ENCODE peak calls at places on chromosomes 4 and X, in four cellular contexts. One of them, this sample, is unnamed.
A peak's percentile ranks its signal among the peaks of the same experiment; 100 is the strongest.

GRCh38 chr4:68367835-68368234 is 17.9 kb upstream of the YTHDC1 start:
- DNase-seq in A673: no peak
- DNase-seq in Right ventricle myocardium superior: no peak
- DNase-seq in Karpas-422: no peak
- DNase-seq in this sample: peak; percentile 26

GRCh38 chr4:10416441-10416840 is 40.8 kb downstream of the ZNF518B start:
- DNase-seq in Karpas-422: no peak
- DNase-seq in Right ventricle myocardium superior: no peak
- DNase-seq in A673: no peak
- DNase-seq in this sample: no peak

GRCh38 chr4:99379571-99379970 is 27.0 kb upstream of the ADH1C start:
- DNase-seq in Karpas-422: no peak
- DNase-seq in A673: peak; percentile 1
- DNase-seq in Right ventricle myocardium superior: no peak
- DNase-seq in this sample: no peak

GRCh38 chr4:23945521-23946017 is 55.7 kb upstream of the PPARGC1A start:
- DNase-seq in A673: no peak
- DNase-seq in Karpas-422: no peak
- DNase-seq in Right ventricle myocardium superior: peak; percentile 43
- DNase-seq in this sample: no peak

GRCh38 chr4:102168580-102168979 is 176.7 kb downstream of the SLC39A8 start:
- DNase-seq in A673: no peak
- DNase-seq in Right ventricle myocardium superior: no peak
- DNase-seq in Karpas-422: no peak
- DNase-seq in this sample: peak; percentile 90

GRCh38 chr4:76210502-76210901 is 3.1 kb downstream of the SCARB2 start:
- DNase-seq in Karpas-422: no peak
- DNase-seq in A673: peak; percentile 4
- DNase-seq in Right ventricle myocardium superior: no peak
- DNase-seq in this sample: no peak

GRCh38 chrX:45524805-45525204 is 324.1 kb upstream of the DIPK2B start:
- DNase-seq in Right ventricle myocardium superior: no peak
- DNase-seq in A673: no peak
- DNase-seq in Karpas-422: no peak
- DNase-seq in this sample: peak; percentile 17

GRCh38 chr4:159451006-159451405 is 348.1 kb downstream of the RAPGEF2 start:
- DNase-seq in Karpas-422: no peak
- DNase-seq in A673: no peak
- DNase-seq in Right ventricle myocardium superior: no peak
- DNase-seq in this sample: no peak

GRCh38 chrX:154748712-154749339 is 2.1 kb downstream of the GAB3 start:
- DNase-seq in Karpas-422: peak; percentile 90
- DNase-seq in Right ventricle myocardium superior: no peak
- DNase-seq in A673: peak; percentile 77
- DNase-seq in this sample: peak; percentile 70

GRCh38 chr4:168882650-168883233 is 127.3 kb downstream of the CBR4 start:
- DNase-seq in A673: no peak
- DNase-seq in Karpas-422: no peak
- DNase-seq in Right ventricle myocardium superior: no peak
- DNase-seq in this sample: no peak

GRCh38 chrX:19863237-19864223 is 23.9 kb downstream of the SH3KBP1 start:
- DNase-seq in Karpas-422: peak; percentile 89
- DNase-seq in Right ventricle myocardium superior: no peak
- DNase-seq in A673: no peak
- DNase-seq in this sample: no peak

GRCh38 chrX:37075892-37076595 is 67.9 kb downstream of the FAM47C start:
- DNase-seq in Right ventricle myocardium superior: no peak
- DNase-seq in Karpas-422: no peak
- DNase-seq in A673: no peak
- DNase-seq in this sample: no peak

GRCh38 chr4:88526221-88526815 is 2.7 kb upstream of the PYURF start:
- DNase-seq in A673: peak; percentile 14
- DNase-seq in Karpas-422: peak; percentile 54
- DNase-seq in Right ventricle myocardium superior: no peak
- DNase-seq in this sample: peak; percentile 3

GRCh38 chrX:12304261-12304660 is 166.0 kb downstream of the FRMPD4 start:
- DNase-seq in A673: peak; percentile 1
- DNase-seq in Right ventricle myocardium superior: no peak
- DNase-seq in Karpas-422: peak; percentile 45
- DNase-seq in this sample: peak; percentile 13

GRCh38 chrX:101617211-101618191 is at the start of gene ARMCX6:
- DNase-seq in Karpas-422: peak; percentile 90
- DNase-seq in Right ventricle myocardium superior: peak; percentile 89
- DNase-seq in A673: peak; percentile 79
- DNase-seq in this sample: peak; percentile 83

GRCh38 chr4:151604238-151604637 is 156.6 kb downstream of the GATB start:
- DNase-seq in Right ventricle myocardium superior: no peak
- DNase-seq in A673: peak; percentile 37
- DNase-seq in Karpas-422: peak; percentile 67
- DNase-seq in this sample: peak; percentile 1

GRCh38 chr4:75154994-75155393 is 222.1 kb downstream of the PARM1 start:
- DNase-seq in Karpas-422: no peak
- DNase-seq in A673: no peak
- DNase-seq in Right ventricle myocardium superior: no peak
- DNase-seq in this sample: no peak

GRCh38 chr4:46450556-46450955 is 60.6 kb upstream of the GABRA2 start:
- DNase-seq in Right ventricle myocardium superior: no peak
- DNase-seq in A673: no peak
- DNase-seq in Karpas-422: no peak
- DNase-seq in this sample: no peak

GRCh38 chr4:151811403-151811802 is 50.6 kb upstream of the GATB start:
- DNase-seq in Karpas-422: no peak
- DNase-seq in Right ventricle myocardium superior: no peak
- DNase-seq in A673: peak; percentile 3
- DNase-seq in this sample: peak; percentile 5

GRCh38 chr4:99447079-99447478 is 11.9 kb upstream of the ADH7 start:
- DNase-seq in Right ventricle myocardium superior: no peak
- DNase-seq in A673: peak; percentile 34
- DNase-seq in Karpas-422: no peak
- DNase-seq in this sample: peak; percentile 5

GRCh38 chr4:117134386-117134785 is 49.0 kb upstream of the TRAM1L1 start:
- DNase-seq in Karpas-422: peak; percentile 57
- DNase-seq in A673: peak; percentile 83
- DNase-seq in Right ventricle myocardium superior: no peak
- DNase-seq in this sample: peak; percentile 74

GRCh38 chrX:133989491-133989890 is 4.1 kb upstream of the GPC3 start:
- DNase-seq in Karpas-422: no peak
- DNase-seq in Right ventricle myocardium superior: no peak
- DNase-seq in A673: no peak
- DNase-seq in this sample: peak; percentile 1

GRCh38 chrX:103367502-103367901 is 8.8 kb upstream of the BEX3 start:
- DNase-seq in Karpas-422: no peak
- DNase-seq in Right ventricle myocardium superior: no peak
- DNase-seq in A673: no peak
- DNase-seq in this sample: no peak

GRCh38 chr4:26267087-26267486 is 53.7 kb upstream of the RBPJ start:
- DNase-seq in Karpas-422: no peak
- DNase-seq in A673: no peak
- DNase-seq in Right ventricle myocardium superior: peak; percentile 80
- DNase-seq in this sample: no peak

GRCh38 chrX:37818031-37818430 is 29.3 kb downstream of the DYNLT3 start:
- DNase-seq in Karpas-422: peak; percentile 91
- DNase-seq in Right ventricle myocardium superior: no peak
- DNase-seq in A673: no peak
- DNase-seq in this sample: peak; percentile 28

GRCh38 chrX:113833096-113833495 is 750.8 kb upstream of the HTR2C start:
- DNase-seq in Right ventricle myocardium superior: no peak
- DNase-seq in Karpas-422: no peak
- DNase-seq in A673: no peak
- DNase-seq in this sample: no peak

This sample was measured in NCI-H69.